ENCODE peak calls at places on chromosome 20, in four cellular contexts. One of them, this sample, is unnamed.

GRCh38 chr20:57097245-57097935 is 169.1 kb downstream of the BMP7 start:
- DNase-seq in activated CD8-positive, alpha-beta memory T cell treated with anti-CD3 and anti-CD28 coated beads for 1 hour: no peak
- DNase-seq in HTR-8/SVneo: no peak
- DNase-seq in ACHN: no peak
- DNase-seq in this sample: no peak

GRCh38 chr20:967796-968742 is 34.0 kb downstream of the RSPO4 start:
- DNase-seq in activated CD8-positive, alpha-beta memory T cell treated with anti-CD3 and anti-CD28 coated beads for 1 hour: no peak
- DNase-seq in HTR-8/SVneo: no peak
- DNase-seq in ACHN: no peak
- DNase-seq in this sample: no peak

GRCh38 chr20:34927736-34928135 is 27.9 kb downstream of the GSS start:
- DNase-seq in activated CD8-positive, alpha-beta memory T cell treated with anti-CD3 and anti-CD28 coated beads for 1 hour: no peak
- DNase-seq in HTR-8/SVneo: peak
- DNase-seq in ACHN: no peak
- DNase-seq in this sample: no peak

GRCh38 chr20:39533858-39534257 is 571.7 kb downstream of the DHX35 start:
- DNase-seq in activated CD8-positive, alpha-beta memory T cell treated with anti-CD3 and anti-CD28 coated beads for 1 hour: no peak
- DNase-seq in HTR-8/SVneo: no peak
- DNase-seq in ACHN: no peak
- DNase-seq in this sample: no peak

GRCh38 chr20:52201395-52201794 is 9.8 kb upstream of the ZFP64 start:
- DNase-seq in activated CD8-positive, alpha-beta memory T cell treated with anti-CD3 and anti-CD28 coated beads for 1 hour: no peak
- DNase-seq in HTR-8/SVneo: no peak
- DNase-seq in ACHN: no peak
- DNase-seq in this sample: no peak

GRCh38 chr20:32569018-32569379 is 16.1 kb downstream of the NOL4L start:
- DNase-seq in activated CD8-positive, alpha-beta memory T cell treated with anti-CD3 and anti-CD28 coated beads for 1 hour: no peak
- DNase-seq in HTR-8/SVneo: no peak
- DNase-seq in ACHN: no peak
- DNase-seq in this sample: no peak

GRCh38 chr20:1310506-1311190 is 18.3 kb downstream of the SDCBP2 start:
- DNase-seq in activated CD8-positive, alpha-beta memory T cell treated with anti-CD3 and anti-CD28 coated beads for 1 hour: no peak
- DNase-seq in HTR-8/SVneo: no peak
- DNase-seq in ACHN: no peak
- DNase-seq in this sample: no peak

GRCh38 chr20:35662541-35662940 is 2.2 kb downstream of the CPNE1 start:
- DNase-seq in activated CD8-positive, alpha-beta memory T cell treated with anti-CD3 and anti-CD28 coated beads for 1 hour: no peak
- DNase-seq in HTR-8/SVneo: no peak
- DNase-seq in ACHN: no peak
- DNase-seq in this sample: no peak

GRCh38 chr20:17522528-17522927 is 8.7 kb downstream of the BFSP1 start:
- DNase-seq in activated CD8-positive, alpha-beta memory T cell treated with anti-CD3 and anti-CD28 coated beads for 1 hour: no peak
- DNase-seq in HTR-8/SVneo: no peak
- DNase-seq in ACHN: no peak
- DNase-seq in this sample: no peak

GRCh38 chr20:60729119-60729900 is 522.8 kb upstream of the CDH4 start:
- DNase-seq in activated CD8-positive, alpha-beta memory T cell treated with anti-CD3 and anti-CD28 coated beads for 1 hour: no peak
- DNase-seq in HTR-8/SVneo: no peak
- DNase-seq in ACHN: no peak
- DNase-seq in this sample: no peak

GRCh38 chr20:39849171-39849570 is 839.9 kb downstream of the MAFB start:
- DNase-seq in activated CD8-positive, alpha-beta memory T cell treated with anti-CD3 and anti-CD28 coated beads for 1 hour: no peak
- DNase-seq in HTR-8/SVneo: no peak
- DNase-seq in ACHN: no peak
- DNase-seq in this sample: no peak

GRCh38 chr20:41428285-41428684 is 61.7 kb upstream of the EMILIN3 start:
- DNase-seq in activated CD8-positive, alpha-beta memory T cell treated with anti-CD3 and anti-CD28 coated beads for 1 hour: no peak
- DNase-seq in HTR-8/SVneo: peak
- DNase-seq in ACHN: peak
- DNase-seq in this sample: no peak

GRCh38 chr20:53141651-53142050 is 169.5 kb downstream of the TSHZ2 start:
- DNase-seq in activated CD8-positive, alpha-beta memory T cell treated with anti-CD3 and anti-CD28 coated beads for 1 hour: no peak
- DNase-seq in HTR-8/SVneo: no peak
- DNase-seq in ACHN: no peak
- DNase-seq in this sample: no peak

GRCh38 chr20:23419657-23419994 is 1.7 kb downstream of the NAPB start:
- DNase-seq in activated CD8-positive, alpha-beta memory T cell treated with anti-CD3 and anti-CD28 coated beads for 1 hour: no peak
- DNase-seq in HTR-8/SVneo: no peak
- DNase-seq in ACHN: no peak
- DNase-seq in this sample: no peak

GRCh38 chr20:16701296-16701695 is 28.5 kb upstream of the SNRPB2 start:
- DNase-seq in activated CD8-positive, alpha-beta memory T cell treated with anti-CD3 and anti-CD28 coated beads for 1 hour: peak
- DNase-seq in HTR-8/SVneo: no peak
- DNase-seq in ACHN: no peak
- DNase-seq in this sample: no peak

GRCh38 chr20:19756756-19757486 is 1.1 kb upstream of the RIN2 start:
- DNase-seq in activated CD8-positive, alpha-beta memory T cell treated with anti-CD3 and anti-CD28 coated beads for 1 hour: no peak
- DNase-seq in HTR-8/SVneo: no peak
- DNase-seq in ACHN: peak
- DNase-seq in this sample: no peak

GRCh38 chr20:5316188-5317158 is at the start of gene PROKR2:
- DNase-seq in activated CD8-positive, alpha-beta memory T cell treated with anti-CD3 and anti-CD28 coated beads for 1 hour: no peak
- DNase-seq in HTR-8/SVneo: no peak
- DNase-seq in ACHN: peak
- DNase-seq in this sample: no peak

GRCh38 chr20:38790210-38791053 is 15.1 kb upstream of the PPP1R16B start:
- DNase-seq in activated CD8-positive, alpha-beta memory T cell treated with anti-CD3 and anti-CD28 coated beads for 1 hour: peak
- DNase-seq in HTR-8/SVneo: no peak
- DNase-seq in ACHN: peak
- DNase-seq in this sample: no peak

GRCh38 chr20:30919514-30920188 is 337.8 kb upstream of the DEFB115 start:
- DNase-seq in activated CD8-positive, alpha-beta memory T cell treated with anti-CD3 and anti-CD28 coated beads for 1 hour: no peak
- DNase-seq in HTR-8/SVneo: no peak
- DNase-seq in ACHN: no peak
- DNase-seq in this sample: no peak

GRCh38 chr20:38935285-38935684 is 9.1 kb downstream of the FAM83D start:
- DNase-seq in activated CD8-positive, alpha-beta memory T cell treated with anti-CD3 and anti-CD28 coated beads for 1 hour: no peak
- DNase-seq in HTR-8/SVneo: peak
- DNase-seq in ACHN: peak
- DNase-seq in this sample: no peak

GRCh38 chr20:46735436-46735835 is 26.0 kb downstream of the SLC2A10 start:
- DNase-seq in activated CD8-positive, alpha-beta memory T cell treated with anti-CD3 and anti-CD28 coated beads for 1 hour: no peak
- DNase-seq in HTR-8/SVneo: no peak
- DNase-seq in ACHN: no peak
- DNase-seq in this sample: no peak

GRCh38 chr20:3751664-3752385 is 15.7 kb downstream of the ADISSP start:
- DNase-seq in activated CD8-positive, alpha-beta memory T cell treated with anti-CD3 and anti-CD28 coated beads for 1 hour: peak
- DNase-seq in HTR-8/SVneo: no peak
- DNase-seq in ACHN: no peak
- DNase-seq in this sample: no peak

GRCh38 chr20:54178256-54178655 is 4.5 kb upstream of the CYP24A1 start:
- DNase-seq in activated CD8-positive, alpha-beta memory T cell treated with anti-CD3 and anti-CD28 coated beads for 1 hour: no peak
- DNase-seq in HTR-8/SVneo: no peak
- DNase-seq in ACHN: no peak
- DNase-seq in this sample: no peak

This sample was measured in glomerular endothelial cell.